ENCODE peak calls at places on chromosomes 5 and 9, in five cellular contexts. Z is head of caudate nucleus, L is activated T-cell treated with anti-CD3 and anti-CD28 coated beads for 48 hours, E is HFFc6, W is aorta. M is an unnamed sample.

GRCh38 chr9:128026255-128027165 is 40.6 kb downstream of the NAIF1 start:
- DNase-seq in Z (no peak), L (peak), E (no peak), W (no peak), M (no peak)

GRCh38 chr9:79013715-79014610 is 557.8 kb upstream of the TLE4 start:
- DNase-seq in Z (no peak), L (no peak), E (peak), W (no peak), M (no peak)

GRCh38 chr5:59130441-59130840 is 547.6 kb downstream of the RAB3C start:
- DNase-seq in Z (no peak), L (no peak), E (no peak), W (no peak), M (no peak)

GRCh38 chr9:18905033-18905882 is 127.8 kb downstream of the SAXO1 start:
- DNase-seq in Z (no peak), L (no peak), E (peak), W (no peak), M (no peak)

GRCh38 chr5:81906086-81906485 is 65.7 kb upstream of the ATG10 start:
- DNase-seq in Z (no peak), L (no peak), E (no peak), W (no peak), M (no peak)

GRCh38 chr9:106622148-106622547 is 240.8 kb upstream of the ZNF462 start:
- DNase-seq in Z (no peak), L (no peak), E (no peak), W (no peak), M (no peak)

GRCh38 chr5:97094579-97095317 is 47.7 kb downstream of the LIX1 start:
- DNase-seq in Z (no peak), L (no peak), E (no peak), W (no peak), M (no peak)

GRCh38 chr5:123119334-123119986 is 30.4 kb downstream of the PRDM6 start:
- DNase-seq in Z (no peak), L (no peak), E (peak), W (peak), M (no peak)

GRCh38 chr9:18910435-18910834 is 122.6 kb downstream of the SAXO1 start:
- DNase-seq in Z (no peak), L (no peak), E (peak), W (no peak), M (no peak)

GRCh38 chr9:125815568-125815967 is 68.4 kb downstream of the PBX3 start:
- DNase-seq in Z (no peak), L (no peak), E (peak), W (no peak), M (no peak)

GRCh38 chr5:139650689-139651501 is 2.7 kb downstream of the CXXC5 start:
- DNase-seq in Z (peak), L (no peak), E (no peak), W (peak), M (no peak)

GRCh38 chr5:54257366-54258118 is 52.8 kb downstream of the ARL15 start:
- DNase-seq in Z (no peak), L (no peak), E (no peak), W (no peak), M (no peak)

GRCh38 chr5:111680737-111681413 is 76.1 kb downstream of the NREP start:
- DNase-seq in Z (no peak), L (no peak), E (peak), W (no peak), M (peak)

GRCh38 chr5:83029912-83030311 is 47.3 kb downstream of the TMEM167A start:
- DNase-seq in Z (no peak), L (no peak), E (peak), W (no peak), M (no peak)

GRCh38 chr5:44809215-44809955 is 638 bp downstream of the MRPS30 start:
- DNase-seq in Z (peak), L (peak), E (peak), W (peak), M (peak)

GRCh38 chr9:110650991-110651411 is 17.6 kb upstream of the MUSK start:
- DNase-seq in Z (peak), L (no peak), E (peak), W (no peak), M (no peak)

GRCh38 chr5:57174850-57175525 is 1.1 kb downstream of the GPBP1 start:
- DNase-seq in Z (no peak), L (no peak), E (no peak), W (no peak), M (no peak)

GRCh38 chr5:110727025-110727314 is 499 bp upstream of the TMEM232 start:
- DNase-seq in Z (no peak), L (no peak), E (no peak), W (no peak), M (no peak)

GRCh38 chr9:127351182-127352166 is 45.5 kb upstream of the SLC2A8 start:
- DNase-seq in Z (no peak), L (no peak), E (no peak), W (no peak), M (no peak)

GRCh38 chr9:115306860-115307259 is 188.9 kb upstream of the TNC start:
- DNase-seq in Z (no peak), L (no peak), E (no peak), W (no peak), M (no peak)

GRCh38 chr5:138000102-138000723 is 32.7 kb downstream of the FAM13B start:
- DNase-seq in Z (no peak), L (no peak), E (peak), W (no peak), M (no peak)

GRCh38 chr5:146213210-146213838 is 9.9 kb downstream of the RBM27 start:
- DNase-seq in Z (no peak), L (no peak), E (no peak), W (no peak), M (no peak)

GRCh38 chr9:34332370-34332964 is 3.1 kb downstream of the NUDT2 start:
- DNase-seq in Z (peak), L (no peak), E (peak), W (no peak), M (no peak)

GRCh38 chr9:89623925-89624420 is 19.2 kb downstream of the GADD45G start:
- DNase-seq in Z (peak), L (no peak), E (no peak), W (no peak), M (peak)

GRCh38 chr5:98965226-98965625 is 36.4 kb upstream of the CHD1 start:
- DNase-seq in Z (no peak), L (no peak), E (no peak), W (no peak), M (no peak)

GRCh38 chr9:100352201-100352726 is 478 bp downstream of the TEX10 start:
- DNase-seq in Z (peak), L (peak), E (no peak), W (peak), M (peak)

GRCh38 chr5:17224858-17225436 is 7.5 kb downstream of the BASP1 start:
- DNase-seq in Z (no peak), L (no peak), E (peak), W (no peak), M (no peak)

GRCh38 chr9:137095664-137096517 is 9.1 kb downstream of the MAN1B1 start:
- DNase-seq in Z (no peak), L (peak), E (no peak), W (peak), M (no peak)

GRCh38 chr9:114805670-114806551 is at the start of gene TNFSF15:
- DNase-seq in Z (no peak), L (no peak), E (no peak), W (no peak), M (peak)

GRCh38 chr9:109499631-109500120 is 1.6 kb upstream of the PTPN3 start:
- DNase-seq in Z (no peak), L (no peak), E (no peak), W (peak), M (peak)

M was measured in lung.